ENCODE peak calls at places on chromosomes 7 and 10, in four cellular contexts. One of them, this sample, is unnamed.

GRCh38 chr10:26556756-26557640 is 118.9 kb downstream of the APBB1IP start:
- DNase-seq in left lung: no peak
- DNase-seq in AG04450: no peak
- DNase-seq in heart left ventricle: no peak
- DNase-seq in this sample: no peak

GRCh38 chr10:71273506-71273905 is 45.6 kb upstream of the SLC29A3 start:
- DNase-seq in left lung: peak; percentile 61
- DNase-seq in AG04450: no peak
- DNase-seq in heart left ventricle: no peak
- DNase-seq in this sample: no peak

GRCh38 chr7:108528183-108528712 is 2.3 kb upstream of the PNPLA8 start:
- DNase-seq in left lung: no peak
- DNase-seq in AG04450: no peak
- DNase-seq in heart left ventricle: no peak
- DNase-seq in this sample: no peak

GRCh38 chr10:94279835-94280709 is 82.7 kb downstream of the NOC3L start:
- DNase-seq in left lung: peak; percentile 82
- DNase-seq in AG04450: no peak
- DNase-seq in heart left ventricle: peak; percentile 53
- DNase-seq in this sample: peak; percentile 48

GRCh38 chr10:86538547-86538946 is 17.0 kb upstream of the WAPL start:
- DNase-seq in left lung: no peak
- DNase-seq in AG04450: no peak
- DNase-seq in heart left ventricle: no peak
- DNase-seq in this sample: no peak

GRCh38 chr7:67512481-67512880 is 515.8 kb downstream of the TYW1 start:
- DNase-seq in left lung: no peak
- DNase-seq in AG04450: no peak
- DNase-seq in heart left ventricle: no peak
- DNase-seq in this sample: no peak

GRCh38 chr7:142562688-142563087 is 186.6 kb upstream of the PRSS1 start:
- DNase-seq in left lung: no peak
- DNase-seq in AG04450: no peak
- DNase-seq in heart left ventricle: no peak
- DNase-seq in this sample: no peak

GRCh38 chr10:74177140-74177677 is 26.2 kb downstream of the ADK start:
- DNase-seq in left lung: peak; percentile 83
- DNase-seq in AG04450: no peak
- DNase-seq in heart left ventricle: no peak
- DNase-seq in this sample: no peak

GRCh38 chr7:64951250-64951848 is 39.5 kb downstream of the ZNF117 start:
- DNase-seq in left lung: no peak
- DNase-seq in AG04450: peak; percentile 1
- DNase-seq in heart left ventricle: no peak
- DNase-seq in this sample: no peak

GRCh38 chr10:73410897-73411296 is 3.0 kb downstream of the ANXA7 start:
- DNase-seq in left lung: no peak
- DNase-seq in AG04450: no peak
- DNase-seq in heart left ventricle: no peak
- DNase-seq in this sample: no peak

GRCh38 chr10:116109481-116109880 is 163.5 kb downstream of the GFRA1 start:
- DNase-seq in left lung: no peak
- DNase-seq in AG04450: no peak
- DNase-seq in heart left ventricle: no peak
- DNase-seq in this sample: no peak

GRCh38 chr10:3398825-3399646 is 226.5 kb upstream of the PITRM1 start:
- DNase-seq in left lung: peak; percentile 51
- DNase-seq in AG04450: no peak
- DNase-seq in heart left ventricle: peak; percentile 40
- DNase-seq in this sample: no peak

GRCh38 chr7:36217961-36218284 is 64.9 kb downstream of the EEPD1 start:
- DNase-seq in left lung: no peak
- DNase-seq in AG04450: no peak
- DNase-seq in heart left ventricle: no peak
- DNase-seq in this sample: no peak

GRCh38 chr7:121620206-121620605 is 224.1 kb upstream of the FAM3C start:
- DNase-seq in left lung: no peak
- DNase-seq in AG04450: no peak
- DNase-seq in heart left ventricle: no peak
- DNase-seq in this sample: no peak

GRCh38 chr10:126247454-126247975 is 140.8 kb downstream of the ADAM12 start:
- DNase-seq in left lung: no peak
- DNase-seq in AG04450: peak; percentile 93
- DNase-seq in heart left ventricle: peak; percentile 39
- DNase-seq in this sample: no peak

GRCh38 chr7:28358423-28358868 is 53.9 kb upstream of the CREB5 start:
- DNase-seq in left lung: no peak
- DNase-seq in AG04450: peak; percentile 96
- DNase-seq in heart left ventricle: no peak
- DNase-seq in this sample: no peak

GRCh38 chr7:140230517-140230861 is 53.7 kb upstream of the KDM7A start:
- DNase-seq in left lung: peak; percentile 92
- DNase-seq in AG04450: no peak
- DNase-seq in heart left ventricle: peak; percentile 20
- DNase-seq in this sample: peak; percentile 77

GRCh38 chr7:95434501-95435421 is at the start of gene PON2:
- DNase-seq in left lung: peak; percentile 95
- DNase-seq in AG04450: peak; percentile 34
- DNase-seq in heart left ventricle: peak; percentile 80
- DNase-seq in this sample: peak; percentile 17

GRCh38 chr10:48656928-48657327 is 27.7 kb upstream of the WDFY4 start:
- DNase-seq in left lung: no peak
- DNase-seq in AG04450: no peak
- DNase-seq in heart left ventricle: no peak
- DNase-seq in this sample: no peak

GRCh38 chr7:141511370-141512335 is 39.6 kb upstream of the AGK start:
- DNase-seq in left lung: peak; percentile 82
- DNase-seq in AG04450: no peak
- DNase-seq in heart left ventricle: no peak
- DNase-seq in this sample: no peak

GRCh38 chr7:69817096-69817495 is 218.8 kb downstream of the AUTS2 start:
- DNase-seq in left lung: no peak
- DNase-seq in AG04450: no peak
- DNase-seq in heart left ventricle: no peak
- DNase-seq in this sample: no peak

GRCh38 chr10:22086730-22087364 is 83.3 kb upstream of the DNAJC1 start:
- DNase-seq in left lung: peak; percentile 77
- DNase-seq in AG04450: peak; percentile 10
- DNase-seq in heart left ventricle: peak; percentile 79
- DNase-seq in this sample: no peak

GRCh38 chr10:660980-661890 is 28.2 kb downstream of the DIP2C start:
- DNase-seq in left lung: no peak
- DNase-seq in AG04450: no peak
- DNase-seq in heart left ventricle: no peak
- DNase-seq in this sample: no peak

GRCh38 chr10:128147669-128148068 is 21.4 kb upstream of the MKI67 start:
- DNase-seq in left lung: no peak
- DNase-seq in AG04450: peak; percentile 26
- DNase-seq in heart left ventricle: no peak
- DNase-seq in this sample: no peak

GRCh38 chr7:138161600-138162081 is 85.4 kb downstream of the AKR1D1 start:
- DNase-seq in left lung: no peak
- DNase-seq in AG04450: peak; percentile 65
- DNase-seq in heart left ventricle: peak; percentile 84
- DNase-seq in this sample: peak; percentile 31

GRCh38 chr10:132873395-132873794 is 69.0 kb downstream of the CFAP46 start:
- DNase-seq in left lung: peak; percentile 35
- DNase-seq in AG04450: no peak
- DNase-seq in heart left ventricle: no peak
- DNase-seq in this sample: no peak

GRCh38 chr10:71126432-71126831 is 85.9 kb upstream of the UNC5B start:
- DNase-seq in left lung: no peak
- DNase-seq in AG04450: no peak
- DNase-seq in heart left ventricle: no peak
- DNase-seq in this sample: no peak

GRCh38 chr10:69388488-69388887 is 28.2 kb downstream of the TACR2 start:
- DNase-seq in left lung: no peak
- DNase-seq in AG04450: no peak
- DNase-seq in heart left ventricle: no peak
- DNase-seq in this sample: no peak

GRCh38 chr7:158117341-158118222 is 470.0 kb downstream of the PTPRN2 start:
- DNase-seq in left lung: no peak
- DNase-seq in AG04450: no peak
- DNase-seq in heart left ventricle: no peak
- DNase-seq in this sample: no peak
- H3K9me3 ChIP-seq in left lung: peaks cover 80% of the 10 kb centered on the region
- H3K9me3 ChIP-seq in AG04450: peaks cover 65% of the 10 kb centered on the region
- H3K9me3 ChIP-seq in heart left ventricle: no peaks in the 10 kb centered on the region
- H3K9me3 ChIP-seq in this sample: peaks cover 4% of the 10 kb centered on the region

GRCh38 chr7:71518880-71519279 is 386.9 kb downstream of the GALNT17 start:
- DNase-seq in left lung: no peak
- DNase-seq in AG04450: no peak
- DNase-seq in heart left ventricle: no peak
- DNase-seq in this sample: no peak
- H3K9me3 ChIP-seq in left lung: peaks cover 59% of the 10 kb centered on the region
- H3K9me3 ChIP-seq in AG04450: peaks cover 42% of the 10 kb centered on the region
- H3K9me3 ChIP-seq in heart left ventricle: no peaks in the 10 kb centered on the region
- H3K9me3 ChIP-seq in this sample: peaks cover 4% of the 10 kb centered on the region

GRCh38 chr10:36421999-36422398 is 703.4 kb upstream of the ANKRD30A start:
- DNase-seq in left lung: no peak
- DNase-seq in AG04450: no peak
- DNase-seq in heart left ventricle: no peak
- DNase-seq in this sample: no peak

GRCh38 chr10:36412942-36413341 is 712.5 kb upstream of the ANKRD30A start:
- DNase-seq in left lung: no peak
- DNase-seq in AG04450: no peak
- DNase-seq in heart left ventricle: no peak
- DNase-seq in this sample: no peak

GRCh38 chr10:36416513-36416912 is 708.9 kb upstream of the ANKRD30A start:
- DNase-seq in left lung: no peak
- DNase-seq in AG04450: no peak
- DNase-seq in heart left ventricle: no peak
- DNase-seq in this sample: no peak
- H3K9me3 ChIP-seq in left lung: peaks cover 18% of the 10 kb centered on the region
- H3K9me3 ChIP-seq in AG04450: no peaks in the 10 kb centered on the region
- H3K9me3 ChIP-seq in heart left ventricle: no peaks in the 10 kb centered on the region
- H3K9me3 ChIP-seq in this sample: no peaks in the 10 kb centered on the region

GRCh38 chr7:57300747-57301146 is 149.2 kb upstream of the ZNF716 start:
- DNase-seq in left lung: no peak
- DNase-seq in AG04450: no peak
- DNase-seq in heart left ventricle: no peak
- DNase-seq in this sample: no peak
- H3K9me3 ChIP-seq in left lung: peaks cover 88% of the 10 kb centered on the region
- H3K9me3 ChIP-seq in AG04450: peaks cover 37% of the 10 kb centered on the region
- H3K9me3 ChIP-seq in heart left ventricle: no peaks in the 10 kb centered on the region
- H3K9me3 ChIP-seq in this sample: peaks cover 3% of the 10 kb centered on the region

DNA sequence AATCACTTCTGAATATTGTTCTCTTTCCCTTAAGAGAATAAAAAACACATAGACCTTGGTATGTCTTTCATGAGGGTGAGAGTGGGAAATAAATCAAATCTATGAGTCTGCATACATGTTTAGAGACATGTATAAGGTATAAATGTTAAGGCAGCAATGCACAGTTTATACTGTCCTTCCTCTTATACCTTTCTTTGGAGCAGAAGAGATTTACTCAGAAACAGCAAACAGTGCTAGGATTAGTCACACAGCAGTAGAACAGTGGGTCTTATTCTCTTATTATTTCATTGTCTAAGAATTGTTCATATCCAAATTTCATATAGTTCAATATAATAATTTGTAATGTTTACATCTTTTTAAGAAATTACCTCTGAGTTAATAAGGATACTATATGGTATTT is 126.7 kb upstream of the TMEM196 start:
- DNase-seq in left lung: no peak
- DNase-seq in AG04450: no peak
- DNase-seq in heart left ventricle: no peak
- DNase-seq in this sample: no peak
- H3K9me3 ChIP-seq in left lung: peaks cover 17% of the 10 kb centered on the region
- H3K9me3 ChIP-seq in AG04450: no peaks in the 10 kb centered on the region
- H3K9me3 ChIP-seq in heart left ventricle: no peaks in the 10 kb centered on the region
- H3K9me3 ChIP-seq in this sample: no peaks in the 10 kb centered on the region

GRCh38 chr7:104317944-104318629 is 10.3 kb upstream of the LHFPL3 start:
- DNase-seq in left lung: no peak
- DNase-seq in AG04450: no peak
- DNase-seq in heart left ventricle: no peak
- DNase-seq in this sample: no peak
- H3K9me3 ChIP-seq in left lung: peaks cover 34% of the 10 kb centered on the region
- H3K9me3 ChIP-seq in AG04450: no peaks in the 10 kb centered on the region
- H3K9me3 ChIP-seq in heart left ventricle: peaks cover 6% of the 10 kb centered on the region
- H3K9me3 ChIP-seq in this sample: peaks cover 4% of the 10 kb centered on the region

GRCh38 chr10:131044379-131044778 is 267.1 kb downstream of the TCERG1L start:
- DNase-seq in left lung: no peak
- DNase-seq in AG04450: no peak
- DNase-seq in heart left ventricle: no peak
- DNase-seq in this sample: no peak
- H3K9me3 ChIP-seq in left lung: peaks cover 5% of the 10 kb centered on the region
- H3K9me3 ChIP-seq in AG04450: peaks cover 57% of the 10 kb centered on the region
- H3K9me3 ChIP-seq in heart left ventricle: no peaks in the 10 kb centered on the region
- H3K9me3 ChIP-seq in this sample: no peaks in the 10 kb centered on the region

This sample was measured in T-helper 17 cell.